ENCODE peak calls at places on chromosomes 11 and 22, in four cellular contexts. B is K562, S is HepG2, J is GM12878. A is an unnamed sample.

GRCh38 chr11:19259487-19260345 is 19.0 kb upstream of the E2F8 start:
- DNase-seq in S (no peak), J (no peak), B (peak; percentile 67), A (peak; percentile 68)

GRCh38 chr11:116215471-116216113 is 557.2 kb downstream of the BUD13 start:
- DNase-seq in S (no peak), B (peak; percentile 6), J (no peak), A (peak; percentile 88)

GRCh38 chr11:43035011-43035564 is 276.7 kb upstream of the API5 start:
- DNase-seq in J (no peak), B (no peak), S (no peak), A (no peak)

GRCh38 chr11:132605794-132606570 is 926.3 kb downstream of the OPCML start:
- DNase-seq in S (no peak), J (no peak), B (no peak), A (no peak)

GRCh38 chr22:18079706-18080230 is 2.0 kb downstream of the PEX26 start:
- DNase-seq in B (no peak), J (no peak), S (no peak), A (no peak)

GRCh38 chr11:86018249-86018648 is 50.6 kb downstream of the PICALM start:
- DNase-seq in J (no peak), B (no peak), S (no peak), A (no peak)

GRCh38 chr22:29129644-29130201 is 56.9 kb downstream of the KREMEN1 start:
- DNase-seq in J (no peak), B (no peak), S (no peak), A (no peak)

GRCh38 chr11:76281558-76281906 is 75.2 kb upstream of the WNT11 start:
- DNase-seq in B (no peak), S (no peak), J (no peak), A (no peak)

GRCh38 chr22:45781459-45781858 is 109.8 kb downstream of the ATXN10 start:
- DNase-seq in B (no peak), J (no peak), S (no peak), A (no peak)

GRCh38 chr11:47905358-47906059 is 57.4 kb upstream of the NUP160 start:
- DNase-seq in J (no peak), S (no peak), B (no peak), A (peak; percentile 2)

GRCh38 chr11:60288531-60288930 is 8.1 kb downstream of the MS4A4A start:
- DNase-seq in S (no peak), B (no peak), J (no peak), A (no peak)

GRCh38 chr11:18650859-18651557 is 16.9 kb upstream of the SPTY2D1 start:
- DNase-seq in B (peak; percentile 87), S (peak; percentile 49), J (peak; percentile 20), A (peak; percentile 94)

GRCh38 chr11:127993788-127994187 is 593.6 kb downstream of the ETS1 start:
- DNase-seq in S (no peak), B (no peak), J (no peak), A (peak; percentile 56)

GRCh38 chr11:92308366-92308765 is 83.7 kb downstream of the FAT3 start:
- DNase-seq in B (no peak), S (no peak), J (no peak), A (no peak)

GRCh38 chr11:94588366-94588952 is 21.3 kb downstream of the PIWIL4 start:
- DNase-seq in S (no peak), B (no peak), J (no peak), A (no peak)

GRCh38 chr11:21464601-21465193 is 728.2 kb upstream of the ANO5 start:
- DNase-seq in B (no peak), S (no peak), J (no peak), A (no peak)

GRCh38 chr11:103378931-103379330 is 269.7 kb downstream of the DYNC2H1 start:
- DNase-seq in B (no peak), J (no peak), S (no peak), A (no peak)

GRCh38 chr11:132779487-132779886 is 752.8 kb downstream of the OPCML start:
- DNase-seq in J (no peak), B (no peak), S (no peak), A (peak; percentile 48)

GRCh38 chr22:49535527-49536125 is 292.0 kb downstream of the BRD1 start:
- DNase-seq in J (no peak), S (no peak), B (no peak), A (no peak)

GRCh38 chr22:49540571-49541450 is 286.9 kb downstream of the BRD1 start:
- DNase-seq in J (no peak), B (no peak), S (no peak), A (no peak)

GRCh38 chr22:49540084-49540483 is 287.6 kb downstream of the BRD1 start:
- DNase-seq in B (no peak), S (no peak), J (no peak), A (no peak)

GRCh38 chr22:49536571-49537131 is 291.0 kb downstream of the BRD1 start:
- DNase-seq in J (no peak), S (no peak), B (no peak), A (no peak)

DNA sequence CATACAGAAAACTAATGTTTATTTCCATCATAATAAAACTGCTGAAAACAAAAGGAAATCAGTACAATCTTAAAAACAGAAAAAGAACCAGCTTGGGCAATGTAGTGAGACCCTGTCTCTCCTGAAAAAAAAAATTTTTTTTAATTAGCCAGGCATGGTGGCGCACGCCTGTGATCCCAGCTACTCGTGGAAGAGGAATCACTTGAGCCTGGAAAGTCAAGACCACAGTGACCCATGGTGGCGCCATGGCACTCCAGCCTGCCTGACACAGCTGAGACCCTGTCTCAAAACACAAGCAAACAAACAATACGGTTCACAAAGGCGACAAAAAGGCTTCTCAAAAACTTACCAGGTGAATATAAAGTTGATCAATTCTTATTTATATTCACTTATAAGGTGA is 289.7 kb downstream of the BRD1 start:
- DNase-seq in J (no peak), B (no peak), S (no peak), A (no peak)
- TF ChIP-seq JUNB in J (no peak), B (no peak), S (no peak), A (no peak)

DNA sequence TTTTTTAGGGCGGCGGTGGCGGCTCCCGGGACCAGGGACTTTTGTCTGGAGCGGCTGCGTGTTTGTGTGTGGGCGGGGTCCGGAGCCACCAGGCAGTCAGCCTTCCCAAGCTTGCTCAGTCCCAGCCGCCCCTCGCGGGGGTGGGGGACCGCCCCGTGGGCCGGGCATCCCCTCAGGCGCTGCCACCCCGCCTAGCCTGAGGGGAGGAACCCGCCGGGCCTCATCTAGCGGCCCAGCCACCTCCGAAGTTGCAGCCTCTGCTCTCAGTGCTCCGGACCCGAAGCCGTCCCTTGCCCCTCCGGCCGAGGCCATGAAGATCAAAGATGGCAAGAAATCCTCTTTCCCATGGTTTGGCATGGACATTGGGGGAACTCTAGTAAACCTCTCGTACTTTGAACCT is 235.2 kb downstream of the OR4C45 start:
- DNase-seq in B (no peak), S (no peak), J (no peak), A (no peak)
- TF ChIP-seq EZH2 in B (no peak), S (no peak), J (no peak), A (no peak)

GRCh38 chr11:9363954-9364912 is 20.2 kb upstream of the IPO7 start:
- DNase-seq in S (peak; percentile 94), J (peak; percentile 36), B (peak; percentile 99), A (peak; percentile 98)

GRCh38 chr11:9357041-9357440 is 27.4 kb upstream of the IPO7 start:
- DNase-seq in J (no peak), S (no peak), B (no peak), A (no peak)

GRCh38 chr11:9367551-9367950 is 16.9 kb upstream of the IPO7 start:
- DNase-seq in J (no peak), S (no peak), B (no peak), A (no peak)

DNA sequence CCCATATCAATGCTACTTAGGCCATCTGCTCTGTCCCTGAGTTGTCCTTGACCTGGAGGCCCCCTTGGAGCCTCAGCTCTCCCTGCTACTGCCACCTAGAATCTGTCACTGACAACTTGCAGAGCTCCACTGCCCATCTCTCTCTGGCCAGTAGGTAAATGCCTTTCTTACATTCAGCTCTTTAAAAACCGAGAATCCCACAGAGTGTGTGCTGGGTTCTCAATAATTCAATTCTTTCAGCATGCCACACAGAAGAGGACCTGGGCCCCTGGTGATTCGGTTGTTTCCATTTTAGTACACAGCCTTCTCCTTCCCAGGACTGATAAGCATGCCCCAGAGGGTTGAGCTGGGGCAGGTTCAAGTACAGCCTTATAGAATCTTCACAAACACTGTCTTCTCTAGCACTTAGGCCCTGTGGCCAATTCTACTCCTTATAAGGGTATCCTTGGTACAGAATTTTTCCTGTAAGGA is 22.0 kb upstream of the IPO7 start:
- DNase-seq in B (peak; percentile 69), J (no peak), S (peak; percentile 56), A (peak; percentile 23)
- TF ChIP-seq JUNB in B (no peak), J (no peak), S (no peak), A (no peak)

GRCh38 chr22:38843716-38844660 is at the start of gene NPTXR:
- DNase-seq in J (no peak), B (peak; percentile 63), S (peak; percentile 30), A (peak; percentile 69)
- TF ChIP-seq EZH2 in J (no peak), B (no peak), S (no peak), A (no peak)

GRCh38 chr22:40526960-40527359 is 109.6 kb downstream of the MRTFA start:
- DNase-seq in B (no peak), S (no peak), J (no peak), A (no peak)

GRCh38 chr22:40525250-40525884 is 111.2 kb downstream of the MRTFA start:
- DNase-seq in J (no peak), B (peak; percentile 66), S (peak; percentile 31), A (peak; percentile 72)

GRCh38 chr22:40521046-40521445 is 115.5 kb downstream of the MRTFA start:
- DNase-seq in B (no peak), J (no peak), S (no peak), A (no peak)

GRCh38 chr22:40520562-40520961 is 116.0 kb downstream of the MRTFA start:
- DNase-seq in S (no peak), B (no peak), J (no peak), A (no peak)

GRCh38 chr22:40524392-40525249 is 111.9 kb downstream of the MRTFA start:
- DNase-seq in S (peak; percentile 19), B (no peak), J (no peak), A (peak; percentile 40)
- TF ChIP-seq JUNB in S (no peak), B (no peak), J (no peak), A (no peak)

DNA sequence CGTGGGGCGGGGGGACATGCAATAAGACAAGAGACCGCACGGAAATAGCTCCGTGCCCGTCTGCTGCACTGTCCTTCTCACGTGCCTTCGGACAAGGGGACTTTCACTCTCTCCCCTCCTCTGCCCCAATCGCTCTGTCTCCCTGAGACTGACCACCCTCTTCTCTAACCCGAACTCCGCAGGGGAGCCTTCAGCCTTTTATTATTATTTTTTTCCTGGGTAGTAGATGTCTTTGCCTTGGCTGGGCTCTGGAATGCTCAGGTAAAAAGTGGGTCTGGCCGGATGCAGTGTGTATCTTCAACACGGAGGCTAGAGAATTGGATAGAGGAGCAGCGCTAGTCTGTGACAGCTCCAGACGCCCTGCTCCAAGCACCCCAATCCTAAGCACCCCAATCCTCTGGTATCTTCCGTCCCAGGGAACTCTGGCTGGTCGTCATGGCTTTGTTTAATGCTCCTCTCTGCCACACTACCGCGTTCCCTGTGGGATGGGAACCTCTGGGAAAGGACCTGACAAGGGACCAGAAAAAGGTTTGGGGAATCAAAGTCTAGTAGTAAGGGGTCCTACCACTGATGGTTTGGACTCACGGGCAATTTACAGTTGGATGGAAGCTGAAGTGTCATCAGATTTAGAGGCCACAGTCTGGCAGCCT is 25.1 kb upstream of the ROBO3 start:
- DNase-seq in B (no peak), S (no peak), J (no peak), A (no peak)
- TF ChIP-seq EZH2 in B (no peak), S (no peak), J (no peak), A (peak; percentile 81)

A was measured in GM23338.